ENCODE peak calls at places on chromosomes 4 and X, in ten cellular contexts. C is pancreas, K is mesothelial cell of epicardium, W is GM12864, L is esophagus squamous epithelium, N is cardiac muscle cell, X is fibroblast of mammary gland, J is coronary artery, E is WTC11, G is breast epithelium. Q is an unnamed sample.

GRCh38 chrX:69280956-69281355 is 115.7 kb upstream of the PJA1 start:
- DNase-seq in N (no peak), L (no peak), C (peak), K (no peak), E (no peak), G (no peak), W (no peak), J (no peak), X (no peak), Q (no peak)

GRCh38 chr4:176090115-176090514 is 24.5 kb downstream of the WDR17 start:
- DNase-seq in K (no peak), L (no peak), X (no peak), G (no peak), W (peak), C (no peak), J (no peak), E (no peak), N (no peak), Q (no peak)

GRCh38 chrX:96861228-96861627 is 22.5 kb upstream of the RPA4 start:
- DNase-seq in G (no peak), J (no peak), K (no peak), N (no peak), L (no peak), X (no peak), W (no peak), E (no peak), C (no peak), Q (no peak)

GRCh38 chr4:64784125-64784524 is 374.9 kb upstream of the TECRL start:
- DNase-seq in G (no peak), W (no peak), K (no peak), N (no peak), L (no peak), X (peak), J (no peak), C (no peak), E (no peak), Q (no peak)

GRCh38 chr4:76589872-76590846 is 155.1 kb downstream of the SHROOM3 start:
- DNase-seq in G (peak), L (no peak), C (no peak), W (no peak), E (peak), J (no peak), X (peak), N (peak), K (peak), Q (no peak)

GRCh38 chrX:15679246-15679645 is 14.6 kb upstream of the CLTRN start:
- DNase-seq in N (peak), W (no peak), E (no peak), L (no peak), G (no peak), K (no peak), C (no peak), J (no peak), X (peak), Q (no peak)

GRCh38 chrX:100449696-100450606 is 39.9 kb upstream of the PCDH19 start:
- DNase-seq in E (no peak), W (no peak), K (no peak), C (no peak), N (peak), G (no peak), J (no peak), X (no peak), L (no peak), Q (no peak)

GRCh38 chr4:6109842-6110560 is 90.3 kb downstream of the JAKMIP1 start:
- DNase-seq in G (no peak), L (no peak), E (peak), N (no peak), W (no peak), J (peak), X (no peak), C (no peak), K (no peak), Q (no peak)

GRCh38 chr4:119493419-119493818 is 135.2 kb downstream of the PDE5A start:
- DNase-seq in L (no peak), C (no peak), K (no peak), G (no peak), W (no peak), J (no peak), X (peak), N (peak), E (no peak), Q (no peak)

GRCh38 chr4:139223682-139224317 is 46.8 kb upstream of the ELF2 start:
- DNase-seq in J (no peak), E (no peak), N (peak), W (peak), K (no peak), X (peak), L (no peak), G (no peak), C (no peak), Q (no peak)

GRCh38 chr4:139234258-139234657 is 45.8 kb downstream of the MGARP start:
- DNase-seq in C (no peak), J (no peak), W (no peak), N (no peak), K (no peak), L (no peak), X (no peak), E (no peak), G (no peak), Q (no peak)

GRCh38 chr4:139227729-139228404 is 50.8 kb upstream of the ELF2 start:
- DNase-seq in X (no peak), N (no peak), C (no peak), E (no peak), L (no peak), G (no peak), K (no peak), J (no peak), W (no peak), Q (peak)

GRCh38 chr4:139232751-139233150 is 47.3 kb downstream of the MGARP start:
- DNase-seq in W (no peak), C (no peak), L (no peak), N (no peak), K (no peak), X (no peak), E (no peak), G (no peak), J (no peak), Q (no peak)

DNA sequence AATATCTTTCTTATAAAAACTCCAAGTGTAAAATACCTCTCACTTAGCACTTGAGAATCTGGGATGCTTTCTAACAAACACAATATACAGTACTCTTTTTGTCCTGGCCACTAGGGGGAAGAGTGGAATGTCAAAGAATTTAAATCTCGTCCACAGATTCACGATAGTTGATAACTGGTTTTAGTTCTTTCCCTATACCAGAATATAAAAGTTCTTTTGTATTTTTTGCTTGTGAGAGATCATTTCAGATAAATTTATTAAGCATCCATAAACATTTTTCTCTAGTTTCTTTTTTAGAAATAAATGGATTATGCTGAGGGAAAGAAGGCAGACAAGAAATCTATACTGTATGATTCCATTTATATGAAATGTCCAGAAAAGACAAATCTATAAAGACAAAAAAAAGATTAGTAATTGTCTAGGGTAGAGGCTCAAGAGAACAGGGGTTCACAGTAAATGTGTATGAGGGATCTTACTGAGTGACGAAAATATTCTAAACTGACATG is 50.4 kb downstream of the MGARP start:
- DNase-seq in J (no peak), L (no peak), G (no peak), W (peak), X (peak), K (no peak), E (no peak), C (no peak), N (peak), Q (peak)
- TF ChIP-seq CTCF in J (peak), L (peak), G (peak), W (peak), X (peak), K (peak), E (peak), C (peak), N (peak), Q (peak)

GRCh38 chr4:23582671-23583070 is 307.2 kb downstream of the PPARGC1A start:
- DNase-seq in N (no peak), L (no peak), W (no peak), C (no peak), E (no peak), X (no peak), K (no peak), J (no peak), G (no peak), Q (no peak)
- TF ChIP-seq CTCF in N (no peak), L (no peak), W (no peak), C (no peak), E (no peak), X (no peak), K (no peak), J (no peak), G (no peak), Q (no peak)

DNA sequence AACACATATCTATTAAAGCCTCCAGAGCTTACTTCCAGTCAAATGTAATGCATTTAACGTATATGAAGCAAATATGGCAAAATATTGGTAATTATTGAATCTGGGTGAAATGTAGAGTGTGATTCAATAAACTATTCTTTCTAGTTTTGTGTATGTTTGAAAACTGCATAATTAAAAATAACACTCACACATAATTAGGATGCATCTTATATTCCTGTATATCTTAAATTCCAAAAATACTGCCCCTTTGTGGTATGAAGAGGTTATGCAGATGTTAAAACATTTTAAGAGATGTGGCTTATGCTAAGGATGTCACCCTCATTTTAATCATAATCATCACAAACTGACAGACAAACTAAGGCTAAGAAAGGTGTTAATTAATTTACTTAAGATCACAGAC is 182.9 kb downstream of the COX18 start:
- DNase-seq in X (peak), G (no peak), C (no peak), J (no peak), K (no peak), L (no peak), E (no peak), W (no peak), N (peak), Q (no peak)
- TF ChIP-seq CTCF in X (peak), G (no peak), C (no peak), J (no peak), K (peak), L (no peak), E (peak), W (no peak), N (peak), Q (no peak)

GRCh38 chr4:121696641-121697461 is at the start of gene ANXA5:
- DNase-seq in L (peak), K (peak), G (peak), N (peak), E (peak), X (peak), W (peak), C (peak), J (peak), Q (peak)
- TF ChIP-seq CTCF in L (no peak), K (no peak), G (no peak), N (peak), E (no peak), X (peak), W (peak), C (no peak), J (peak), Q (peak)

DNA sequence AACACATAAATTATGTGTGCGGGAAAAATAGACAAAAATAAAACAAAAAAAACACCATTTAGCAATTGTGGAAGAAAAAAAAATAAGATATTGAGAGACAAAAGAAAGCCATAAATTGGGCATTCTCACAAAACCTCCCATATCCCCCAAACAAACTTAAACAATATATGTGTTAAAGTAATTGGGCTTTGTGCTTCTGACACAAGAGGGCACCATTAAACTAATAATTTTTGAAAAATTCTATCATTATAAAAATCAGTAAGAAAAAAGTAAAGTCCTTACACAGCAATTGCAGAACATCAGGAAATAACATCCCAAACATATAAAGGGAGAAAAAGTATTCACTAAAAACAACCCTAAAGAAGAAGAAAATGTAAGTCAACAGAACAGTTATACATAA is 880.7 kb downstream of the TECRL start:
- DNase-seq in L (no peak), N (no peak), C (no peak), E (no peak), G (no peak), J (no peak), X (no peak), K (no peak), W (no peak), Q (no peak)
- TF ChIP-seq CTCF in L (no peak), N (no peak), C (no peak), E (no peak), G (no peak), J (no peak), X (no peak), K (no peak), W (no peak), Q (no peak)

GRCh38 chrX:73943900-73944581 is 359.9 kb upstream of the ZCCHC13 start:
- DNase-seq in C (peak), N (peak), W (peak), L (peak), K (peak), X (peak), E (peak), G (peak), J (peak), Q (peak)
- TF ChIP-seq CTCF in C (no peak), N (no peak), W (no peak), L (no peak), K (no peak), X (no peak), E (no peak), G (peak), J (no peak), Q (no peak)

GRCh38 chr4:1009647-1010521 is 1.5 kb upstream of the FGFRL1 start:
- DNase-seq in X (peak), N (peak), W (no peak), C (peak), K (peak), E (peak), J (peak), L (peak), G (peak), Q (peak)
- TF ChIP-seq CTCF in X (no peak), N (peak), W (no peak), C (no peak), K (no peak), E (no peak), J (no peak), L (no peak), G (no peak), Q (peak)

DNA sequence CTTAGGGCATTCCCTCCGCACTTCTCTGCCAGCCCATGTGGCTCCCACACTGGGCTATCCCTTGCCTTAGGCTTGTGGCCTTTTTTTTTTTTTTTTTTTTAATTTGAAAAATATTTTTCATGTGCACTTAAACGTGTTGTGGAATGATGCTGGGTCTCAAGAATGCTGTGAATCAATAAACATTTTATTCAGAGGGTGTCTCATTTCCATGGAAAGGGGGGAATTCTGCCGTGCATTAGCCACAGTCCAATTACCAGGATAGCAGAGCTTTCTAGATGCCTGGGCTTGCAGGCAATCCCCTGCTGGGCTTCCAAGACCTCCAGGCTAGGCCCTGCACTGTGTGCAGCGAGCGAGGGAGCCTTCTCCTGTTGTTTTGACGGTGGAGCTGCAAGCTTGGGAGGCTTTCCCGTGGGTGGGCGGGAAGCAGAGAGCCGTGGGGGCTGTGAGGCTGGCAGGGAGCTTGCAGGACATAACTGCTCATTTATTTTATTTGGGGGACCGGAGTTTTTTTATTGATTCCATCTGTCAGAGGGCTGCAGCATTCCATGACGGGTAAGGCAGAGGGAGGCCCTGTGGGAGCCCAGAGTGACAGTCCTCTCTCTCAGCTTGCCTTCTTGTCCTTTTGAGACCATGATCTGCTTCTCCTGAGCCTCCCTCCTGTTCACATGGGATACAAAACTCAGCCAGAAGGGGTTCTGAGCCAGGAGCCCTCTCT is 2.6 kb upstream of the CPZ start:
- DNase-seq in J (no peak), N (no peak), X (no peak), L (no peak), G (no peak), C (no peak), K (no peak), W (no peak), E (no peak), Q (no peak)
- TF ChIP-seq CTCF in J (no peak), N (no peak), X (no peak), L (no peak), G (no peak), C (no peak), K (no peak), W (no peak), E (no peak), Q (no peak)

GRCh38 chr4:13908455-13908854 is 280.9 kb upstream of the BOD1L1 start:
- DNase-seq in J (no peak), L (no peak), G (no peak), C (no peak), N (peak), E (no peak), W (no peak), X (peak), K (no peak), Q (no peak)

GRCh38 chr4:13905543-13905942 is 278.0 kb upstream of the BOD1L1 start:
- DNase-seq in K (no peak), J (no peak), X (peak), L (no peak), E (no peak), C (no peak), W (no peak), G (no peak), N (peak), Q (no peak)

GRCh38 chr4:13910556-13910955 is 283.0 kb upstream of the BOD1L1 start:
- DNase-seq in L (no peak), N (no peak), K (no peak), X (peak), C (no peak), W (no peak), G (no peak), J (no peak), E (no peak), Q (no peak)

GRCh38 chr4:13906727-13907126 is 279.2 kb upstream of the BOD1L1 start:
- DNase-seq in X (no peak), G (no peak), C (no peak), W (no peak), K (no peak), L (no peak), J (no peak), N (no peak), E (no peak), Q (no peak)

GRCh38 chr4:13907255-13907751 is 279.8 kb upstream of the BOD1L1 start:
- DNase-seq in E (no peak), C (no peak), J (no peak), W (no peak), X (peak), K (no peak), N (peak), G (no peak), L (no peak), Q (no peak)
- TF ChIP-seq CTCF in E (no peak), C (no peak), J (no peak), W (no peak), X (peak), K (no peak), N (peak), G (no peak), L (no peak), Q (no peak)

GRCh38 chrX:74422029-74422352 is 698 bp downstream of the SLC16A2 start:
- DNase-seq in G (no peak), K (no peak), W (no peak), N (no peak), E (no peak), J (no peak), X (no peak), L (no peak), C (peak), Q (no peak)

GRCh38 chrX:74420194-74421035 is 878 bp upstream of the SLC16A2 start:
- DNase-seq in L (no peak), X (peak), C (peak), K (peak), N (peak), G (peak), E (peak), W (no peak), J (peak), Q (peak)

GRCh38 chrX:74423289-74423985 is 2.1 kb downstream of the SLC16A2 start:
- DNase-seq in J (no peak), X (no peak), W (no peak), K (no peak), G (no peak), N (no peak), L (no peak), E (no peak), C (no peak), Q (no peak)

GRCh38 chrX:74421181-74422028 is at the start of gene SLC16A2:
- DNase-seq in E (peak), G (peak), K (peak), N (peak), X (peak), L (no peak), J (peak), W (no peak), C (peak), Q (peak)

GRCh38 chrX:74422576-74423288 is 1.4 kb downstream of the SLC16A2 start:
- DNase-seq in C (peak), J (peak), K (peak), N (peak), G (peak), L (no peak), E (peak), W (no peak), X (peak), Q (peak)
- TF ChIP-seq CTCF in C (no peak), J (no peak), K (no peak), N (peak), G (no peak), L (no peak), E (no peak), W (no peak), X (peak), Q (no peak)